ENCODE peak calls at places on chromosomes 12 and 14, in seven cellular contexts. V is CD8-positive, alpha-beta memory T cell; D is GM12878; B is right atrium auricular region; Q is spleen; K is iPS DF 6.9; J is ovary. X is an unnamed sample.

GRCh38 chr12:126191037-126191891 is 1126.0 kb downstream of the AACS start:
- DNase-seq in Q (peak; percentile 77), V (no peak), J (no peak), B (no peak), K (peak; percentile 25), D (no peak), X (no peak)

GRCh38 chr14:90599748-90600507 is 203.1 kb downstream of the CALM1 start:
- DNase-seq in D (no peak), K (no peak), B (no peak), V (no peak), Q (no peak), J (no peak), X (peak; percentile 34)

GRCh38 chr12:45309826-45310626 is 94.1 kb downstream of the ANO6 start:
- DNase-seq in J (no peak), V (no peak), Q (no peak), B (no peak), K (no peak), D (no peak), X (no peak)

GRCh38 chr14:79016828-79017505 is 846.8 kb downstream of the NRXN3 start:
- DNase-seq in D (no peak), Q (no peak), J (no peak), V (no peak), B (no peak), K (no peak), X (no peak)

GRCh38 chr12:82625523-82625922 is 61.2 kb upstream of the TMTC2 start:
- DNase-seq in D (no peak), Q (no peak), K (no peak), V (no peak), B (no peak), J (no peak), X (no peak)

GRCh38 chr14:99413972-99414371 is 66.7 kb downstream of the SETD3 start:
- DNase-seq in K (no peak), D (no peak), Q (no peak), B (no peak), J (no peak), V (no peak), X (no peak)

GRCh38 chr12:119334459-119335170 is at the start of gene CCDC60:
- DNase-seq in D (no peak), Q (no peak), J (peak; percentile 31), V (no peak), K (peak; percentile 70), B (no peak), X (no peak)

GRCh38 chr14:58362798-58363412 is 32.8 kb upstream of the TOMM20L start:
- DNase-seq in Q (no peak), K (no peak), J (no peak), D (no peak), B (no peak), V (no peak), X (no peak)

GRCh38 chr12:111182391-111182790 is 186.5 kb downstream of the PHETA1 start:
- DNase-seq in V (no peak), J (no peak), Q (no peak), B (no peak), D (no peak), K (no peak), X (no peak)

GRCh38 chr12:52846356-52846970 is 2.3 kb downstream of the KRT78 start:
- DNase-seq in B (no peak), J (no peak), K (no peak), D (no peak), V (peak; percentile 24), Q (peak; percentile 49), X (no peak)

GRCh38 chr14:44981198-44981597 is 19.2 kb downstream of the TOGARAM1 start:
- DNase-seq in J (no peak), V (no peak), Q (no peak), K (no peak), D (no peak), B (no peak), X (no peak)

GRCh38 chr12:6380141-6381121 is 3.5 kb upstream of the LTBR start:
- DNase-seq in K (no peak), J (no peak), Q (no peak), B (no peak), V (no peak), D (no peak), X (no peak)

GRCh38 chr14:36657409-36658090 is 4.1 kb upstream of the PAX9 start:
- DNase-seq in D (no peak), B (no peak), V (no peak), J (no peak), Q (no peak), K (no peak), X (no peak)

GRCh38 chr12:47082283-47082962 is 2.7 kb upstream of the AMIGO2 start:
- DNase-seq in B (no peak), J (no peak), K (no peak), V (no peak), Q (no peak), D (no peak), X (no peak)

GRCh38 chr14:34301107-34301734 is 160.8 kb downstream of the SPTSSA start:
- DNase-seq in V (no peak), B (no peak), J (no peak), Q (no peak), D (peak; percentile 7), K (no peak), X (no peak)

GRCh38 chr12:94147377-94147990 is 893 bp upstream of the PLXNC1 start:
- DNase-seq in D (no peak), Q (no peak), V (no peak), J (no peak), B (no peak), K (no peak), X (no peak)

GRCh38 chr14:57755018-57755521 is 110.8 kb downstream of the SLC35F4 start:
- DNase-seq in J (no peak), D (no peak), Q (no peak), V (no peak), B (no peak), K (peak; percentile 4), X (no peak)

GRCh38 chr12:92955997-92956663 is 27.0 kb upstream of the EEA1 start:
- DNase-seq in Q (no peak), D (no peak), J (no peak), V (no peak), K (no peak), B (no peak), X (no peak)

GRCh38 chr14:91614187-91614586 is 104.1 kb upstream of the PPP4R3A start:
- DNase-seq in Q (no peak), D (no peak), J (no peak), B (no peak), V (no peak), K (no peak), X (no peak)

GRCh38 chr12:64029013-64029857 is 184.7 kb downstream of the SRGAP1 start:
- DNase-seq in V (no peak), B (no peak), Q (no peak), D (no peak), K (no peak), J (no peak), X (no peak)

GRCh38 chr12:8948711-8949524 is 527 bp downstream of the M6PR start:
- DNase-seq in Q (no peak), J (peak; percentile 45), K (no peak), V (no peak), D (no peak), B (no peak), X (no peak)

GRCh38 chr14:100866666-100867630 is 36.6 kb downstream of the RTL1 start:
- DNase-seq in Q (peak; percentile 57), V (peak; percentile 19), J (peak; percentile 41), K (no peak), D (no peak), B (no peak), X (no peak)

GRCh38 chr12:43540474-43540873 is 11.5 kb downstream of the ADAMTS20 start:
- DNase-seq in K (no peak), V (no peak), D (no peak), B (no peak), Q (no peak), J (no peak), X (no peak)

GRCh38 chr12:9940370-9940769 is 8.2 kb upstream of the CLEC2A start:
- DNase-seq in V (no peak), J (no peak), K (no peak), Q (no peak), D (no peak), B (no peak), X (no peak)

GRCh38 chr12:30437044-30437443 is 258.6 kb downstream of the IPO8 start:
- DNase-seq in V (no peak), Q (no peak), J (no peak), D (no peak), B (no peak), K (no peak), X (no peak)
- H3K27ac ChIP-seq in V (no peak overlapping the region), Q (peak overlapping the region; percentile 54), J (no peak overlapping the region), D (no peak overlapping the region), B (no peak overlapping the region), K (no peak overlapping the region), X (no peak overlapping the region)

GRCh38 chr14:21022686-21023085 is 2.2 kb downstream of the NDRG2 start:
- DNase-seq in K (no peak), B (no peak), J (no peak), D (no peak), V (no peak), Q (no peak), X (no peak)
- H3K27ac ChIP-seq in K (no peak overlapping the region), B (peak overlapping the region; percentile 96), J (peak overlapping the region; percentile 90), D (no peak overlapping the region), V (no peak overlapping the region), Q (peak overlapping the region; percentile 86), X (peak overlapping the region; percentile 100)

GRCh38 chr14:72444701-72445100 is 449.2 kb downstream of the DPF3 start:
- DNase-seq in V (no peak), K (no peak), B (no peak), J (no peak), D (no peak), Q (no peak), X (no peak)
- H3K27ac ChIP-seq in V (no peak overlapping the region), K (no peak overlapping the region), B (no peak overlapping the region), J (no peak overlapping the region), D (peak overlapping the region; percentile 31), Q (no peak overlapping the region), X (no peak overlapping the region)

DNA sequence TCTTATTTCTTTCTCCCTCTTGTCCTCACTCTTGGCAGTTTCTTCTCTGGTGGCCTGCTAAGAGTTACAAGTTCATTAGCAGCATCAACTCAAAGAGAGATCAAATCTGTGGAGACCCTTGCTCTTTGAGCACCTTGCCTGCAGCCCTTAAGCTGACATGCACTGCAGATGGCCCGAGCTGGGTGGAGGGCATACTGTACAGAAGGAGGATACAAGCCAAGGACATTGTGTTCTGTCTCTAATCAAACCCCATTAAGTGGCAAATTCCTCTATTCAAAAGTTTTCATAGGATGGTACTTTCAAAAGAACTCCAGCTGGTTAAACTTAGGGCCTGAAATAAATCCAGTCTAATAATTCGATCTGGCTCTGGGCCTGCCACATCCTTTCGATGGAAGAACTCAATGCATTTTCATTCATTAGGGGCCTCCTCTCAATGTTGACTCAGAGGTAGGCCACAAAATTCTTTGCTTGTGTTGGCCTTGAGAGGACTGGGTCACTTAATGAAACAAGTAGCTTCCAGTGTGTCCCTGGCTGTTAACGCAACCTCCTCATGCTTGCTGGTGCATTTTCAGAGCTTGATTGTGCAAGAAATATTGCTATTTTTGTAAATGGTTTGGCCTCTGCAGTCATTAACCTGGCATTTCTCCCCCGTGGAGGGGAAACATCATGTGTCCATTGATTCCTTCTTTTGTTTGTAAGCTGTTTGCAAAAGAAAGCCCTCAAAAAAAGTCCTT is 318.2 kb downstream of the NUAK1 start:
- DNase-seq in V (no peak), B (peak; percentile 81), D (no peak), Q (no peak), K (no peak), J (no peak), X (no peak)
- H3K27ac ChIP-seq in V (no peak overlapping the region), B (peak overlapping the region; percentile 37), D (no peak overlapping the region), Q (peak overlapping the region; percentile 9), K (no peak overlapping the region), J (no peak overlapping the region), X (no peak overlapping the region)

X was measured in substantia nigra.